ENCODE peak calls at places on chromosomes 6 and 20, in four cellular contexts. One of them, this sample, is unnamed.

GRCh38 chr20:34956751-34957472 is 1.2 kb downstream of the MYH7B start:
- DNase-seq in testis: no peak
- DNase-seq in heart right ventricle: no peak
- DNase-seq in SJSA1: no peak
- DNase-seq in this sample: no peak

GRCh38 chr6:10595731-10596664 is 74.8 kb downstream of the GCNT2 start:
- DNase-seq in testis: no peak
- DNase-seq in heart right ventricle: no peak
- DNase-seq in SJSA1: peak; percentile 85
- DNase-seq in this sample: no peak

GRCh38 chr6:28267695-28268059 is 734 bp downstream of the ZSCAN26 start:
- DNase-seq in testis: no peak
- DNase-seq in heart right ventricle: no peak
- DNase-seq in SJSA1: no peak
- DNase-seq in this sample: no peak

GRCh38 chr6:123777554-123777953 is 26.1 kb upstream of the NKAIN2 start:
- DNase-seq in testis: no peak
- DNase-seq in heart right ventricle: no peak
- DNase-seq in SJSA1: no peak
- DNase-seq in this sample: no peak

GRCh38 chr6:98287876-98288275 is 546.5 kb upstream of the POU3F2 start:
- DNase-seq in testis: no peak
- DNase-seq in heart right ventricle: no peak
- DNase-seq in SJSA1: no peak
- DNase-seq in this sample: no peak

GRCh38 chr6:82145926-82146452 is 101.6 kb downstream of the IBTK start:
- DNase-seq in testis: no peak
- DNase-seq in heart right ventricle: no peak
- DNase-seq in SJSA1: no peak
- DNase-seq in this sample: no peak

GRCh38 chr6:2190661-2191389 is 54.6 kb downstream of the GMDS start:
- DNase-seq in testis: no peak
- DNase-seq in heart right ventricle: no peak
- DNase-seq in SJSA1: no peak
- DNase-seq in this sample: no peak

GRCh38 chr6:624979-625378 is 31.9 kb downstream of the HUS1B start:
- DNase-seq in testis: no peak
- DNase-seq in heart right ventricle: no peak
- DNase-seq in SJSA1: no peak
- DNase-seq in this sample: no peak

GRCh38 chr6:1610497-1611321 is 994 bp downstream of the FOXC1 start:
- DNase-seq in testis: no peak
- DNase-seq in heart right ventricle: no peak
- DNase-seq in SJSA1: no peak
- DNase-seq in this sample: no peak

GRCh38 chr6:105452376-105452775 is 49.5 kb upstream of the PREP start:
- DNase-seq in testis: no peak
- DNase-seq in heart right ventricle: no peak
- DNase-seq in SJSA1: no peak
- DNase-seq in this sample: no peak

GRCh38 chr20:420169-420620 is 12.1 kb downstream of the RBCK1 start:
- DNase-seq in testis: no peak
- DNase-seq in heart right ventricle: no peak
- DNase-seq in SJSA1: no peak
- DNase-seq in this sample: no peak

GRCh38 chr6:1613631-1614447 is 4.1 kb downstream of the FOXC1 start:
- DNase-seq in testis: no peak
- DNase-seq in heart right ventricle: no peak
- DNase-seq in SJSA1: no peak
- DNase-seq in this sample: peak; percentile 86

GRCh38 chr6:7628915-7629314 is 38.9 kb downstream of the SNRNP48 start:
- DNase-seq in testis: no peak
- DNase-seq in heart right ventricle: peak; percentile 31
- DNase-seq in SJSA1: no peak
- DNase-seq in this sample: no peak

GRCh38 chr20:37202267-37202943 is 23.1 kb upstream of the MROH8 start:
- DNase-seq in testis: peak; percentile 57
- DNase-seq in heart right ventricle: peak; percentile 16
- DNase-seq in SJSA1: peak; percentile 73
- DNase-seq in this sample: no peak

GRCh38 chr20:25030007-25030648 is 27.8 kb downstream of the ACSS1 start:
- DNase-seq in testis: no peak
- DNase-seq in heart right ventricle: no peak
- DNase-seq in SJSA1: no peak
- DNase-seq in this sample: no peak

GRCh38 chr20:57013741-57014140 is 252.7 kb downstream of the BMP7 start:
- DNase-seq in testis: peak; percentile 27
- DNase-seq in heart right ventricle: no peak
- DNase-seq in SJSA1: no peak
- DNase-seq in this sample: no peak

GRCh38 chr6:112231609-112232060 is 22.7 kb downstream of the LAMA4 start:
- DNase-seq in testis: no peak
- DNase-seq in heart right ventricle: no peak
- DNase-seq in SJSA1: no peak
- DNase-seq in this sample: no peak

GRCh38 chr20:37773260-37773825 is 79.5 kb downstream of the CTNNBL1 start:
- DNase-seq in testis: no peak
- DNase-seq in heart right ventricle: no peak
- DNase-seq in SJSA1: no peak
- DNase-seq in this sample: no peak

GRCh38 chr6:80196914-80197313 is 90.4 kb downstream of the BCKDHB start:
- DNase-seq in testis: no peak
- DNase-seq in heart right ventricle: no peak
- DNase-seq in SJSA1: no peak
- DNase-seq in this sample: no peak

GRCh38 chr6:97697450-97697849 is 414.4 kb upstream of the MMS22L start:
- DNase-seq in testis: no peak
- DNase-seq in heart right ventricle: no peak
- DNase-seq in SJSA1: no peak
- DNase-seq in this sample: no peak

GRCh38 chr20:19301843-19302242 is 89.4 kb downstream of the SLC24A3 start:
- DNase-seq in testis: no peak
- DNase-seq in heart right ventricle: no peak
- DNase-seq in SJSA1: no peak
- DNase-seq in this sample: no peak

GRCh38 chr6:140073456-140073855 is 699.0 kb upstream of the CITED2 start:
- DNase-seq in testis: no peak
- DNase-seq in heart right ventricle: no peak
- DNase-seq in SJSA1: no peak
- DNase-seq in this sample: no peak

GRCh38 chr6:165109011-165109410 is 200.4 kb downstream of the C6orf118 start:
- DNase-seq in testis: no peak
- DNase-seq in heart right ventricle: no peak
- DNase-seq in SJSA1: no peak
- DNase-seq in this sample: no peak

GRCh38 chr6:105373481-105373880 is 29.4 kb downstream of the PREP start:
- DNase-seq in testis: no peak
- DNase-seq in heart right ventricle: no peak
- DNase-seq in SJSA1: no peak
- DNase-seq in this sample: no peak

GRCh38 chr6:168506460-168506859 is 65.5 kb downstream of the SMOC2 start:
- DNase-seq in testis: no peak
- DNase-seq in heart right ventricle: no peak
- DNase-seq in SJSA1: no peak
- DNase-seq in this sample: no peak

GRCh38 chr6:43759157-43759925 is 10.7 kb upstream of the VEGFA start:
- DNase-seq in testis: no peak
- DNase-seq in heart right ventricle: no peak
- DNase-seq in SJSA1: no peak
- DNase-seq in this sample: peak; percentile 63

GRCh38 chr6:44733146-44733545 is 345.6 kb downstream of the CDC5L start:
- DNase-seq in testis: no peak
- DNase-seq in heart right ventricle: no peak
- DNase-seq in SJSA1: no peak
- DNase-seq in this sample: no peak

GRCh38 chr20:4887586-4887985 is 113.7 kb downstream of the SLC23A2 start:
- DNase-seq in testis: no peak
- DNase-seq in heart right ventricle: no peak
- DNase-seq in SJSA1: no peak
- DNase-seq in this sample: no peak
- H3K27ac ChIP-seq in testis: no peak overlapping the region
- H3K27ac ChIP-seq in heart right ventricle: no peak overlapping the region
- H3K27ac ChIP-seq in SJSA1: no peak overlapping the region
- H3K27ac ChIP-seq in this sample: no peak overlapping the region

DNA sequence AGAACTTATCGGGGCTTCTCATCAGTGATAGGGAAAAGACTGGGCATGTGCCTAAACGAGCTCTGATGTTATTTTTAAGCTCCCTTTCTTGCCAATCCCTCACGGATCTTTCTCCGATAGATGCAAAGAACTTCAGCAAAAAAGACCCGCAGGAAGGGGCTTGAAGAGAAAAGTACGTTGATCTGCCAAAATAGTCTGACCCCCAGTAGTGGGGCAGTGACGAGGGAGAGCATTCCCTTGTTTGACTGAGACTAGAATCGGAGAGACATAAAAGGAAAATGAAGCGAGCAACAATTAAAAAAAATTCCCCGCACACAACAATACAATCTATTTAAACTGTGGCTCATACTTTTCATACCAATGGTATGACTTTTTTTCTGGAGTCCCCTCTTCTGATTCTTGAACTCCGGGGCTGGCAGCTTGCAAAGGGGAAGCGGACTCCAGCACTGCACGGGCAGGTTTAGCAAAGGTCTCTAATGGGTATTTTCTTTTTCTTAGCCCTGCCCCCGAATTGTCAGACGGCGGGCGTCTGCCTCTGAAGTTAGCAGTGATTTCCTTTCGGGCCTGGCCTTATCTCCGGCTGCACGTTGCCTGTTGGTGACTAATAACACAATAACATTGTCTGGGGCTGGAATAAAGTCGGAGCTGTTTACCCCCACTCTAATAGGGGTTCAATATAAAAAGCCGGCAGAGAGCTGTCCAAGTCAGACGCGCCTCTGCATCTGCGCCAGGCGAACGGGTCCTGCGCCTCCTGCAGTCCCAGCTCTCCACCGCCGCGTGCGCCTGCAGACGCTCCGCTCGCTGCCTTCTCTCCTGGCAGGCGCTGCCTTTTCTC is at the start of gene EDN1:
- DNase-seq in testis: peak; percentile 82
- DNase-seq in heart right ventricle: peak; percentile 68
- DNase-seq in SJSA1: peak; percentile 95
- DNase-seq in this sample: peak; percentile 92
- H3K27ac ChIP-seq in testis: peak within 1 kb of the TSS; percentile 58
- H3K27ac ChIP-seq in heart right ventricle: peak within 1 kb of the TSS; percentile 57
- H3K27ac ChIP-seq in SJSA1: peak within 1 kb of the TSS; percentile 99
- H3K27ac ChIP-seq in this sample: peak within 1 kb of the TSS; percentile 88

GRCh38 chr6:13446371-13446770 is 41.0 kb downstream of the GFOD1 start:
- DNase-seq in testis: no peak
- DNase-seq in heart right ventricle: no peak
- DNase-seq in SJSA1: no peak
- DNase-seq in this sample: no peak
- H3K27ac ChIP-seq in testis: peak overlapping the region; percentile 83
- H3K27ac ChIP-seq in heart right ventricle: peak overlapping the region; percentile 63
- H3K27ac ChIP-seq in SJSA1: no peak overlapping the region
- H3K27ac ChIP-seq in this sample: no peak overlapping the region

DNA sequence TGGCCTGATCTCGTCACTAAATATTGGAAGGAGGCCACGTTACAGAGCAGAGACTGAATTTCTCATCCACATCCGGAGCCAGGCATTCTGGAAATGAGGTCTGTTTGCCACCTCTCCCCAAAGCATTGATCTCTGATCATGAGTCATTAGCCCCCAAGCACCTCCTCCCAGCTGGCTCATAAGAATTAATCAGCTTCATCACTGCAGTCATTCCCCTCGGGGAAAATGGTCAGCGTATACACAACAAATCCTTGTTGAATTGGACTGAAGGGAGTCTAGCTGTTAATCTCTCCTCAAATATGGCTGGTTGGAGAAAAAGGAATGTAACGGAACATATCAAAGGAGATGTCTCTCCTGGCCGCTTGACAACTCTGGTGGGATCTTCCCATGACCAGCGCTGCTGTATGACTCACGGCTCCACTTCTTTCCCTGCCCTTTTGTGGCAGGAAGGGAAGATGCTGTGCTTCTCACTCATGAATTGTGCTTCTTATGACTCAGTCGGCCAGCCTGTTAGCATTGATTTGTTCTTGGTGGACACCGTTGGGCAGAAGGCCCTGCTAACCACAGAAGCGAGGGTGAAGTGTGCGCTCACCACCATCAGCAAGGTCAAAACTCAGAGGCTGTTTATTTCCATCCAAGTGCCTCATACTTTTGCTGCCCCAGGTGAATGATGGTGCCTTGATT is 76.7 kb downstream of the RNF182 start:
- DNase-seq in testis: no peak
- DNase-seq in heart right ventricle: no peak
- DNase-seq in SJSA1: peak; percentile 93
- DNase-seq in this sample: no peak
- H3K27ac ChIP-seq in testis: no peak overlapping the region
- H3K27ac ChIP-seq in heart right ventricle: no peak overlapping the region
- H3K27ac ChIP-seq in SJSA1: peak overlapping the region; percentile 84
- H3K27ac ChIP-seq in this sample: no peak overlapping the region

GRCh38 chr20:48826064-48826463 is 1.7 kb downstream of the PREX1 start:
- DNase-seq in testis: no peak
- DNase-seq in heart right ventricle: no peak
- DNase-seq in SJSA1: no peak
- DNase-seq in this sample: no peak

GRCh38 chr20:48828734-48829460 is 1.1 kb upstream of the PREX1 start:
- DNase-seq in testis: no peak
- DNase-seq in heart right ventricle: no peak
- DNase-seq in SJSA1: no peak
- DNase-seq in this sample: no peak

GRCh38 chr20:48827880-48828733 is at the start of gene PREX1:
- DNase-seq in testis: peak; percentile 74
- DNase-seq in heart right ventricle: peak; percentile 83
- DNase-seq in SJSA1: peak; percentile 85
- DNase-seq in this sample: peak; percentile 94

GRCh38 chr20:48825551-48825885 is 2.3 kb downstream of the PREX1 start:
- DNase-seq in testis: no peak
- DNase-seq in heart right ventricle: no peak
- DNase-seq in SJSA1: no peak
- DNase-seq in this sample: no peak

GRCh38 chr20:48826883-48827771 is 672 bp downstream of the PREX1 start:
- DNase-seq in testis: no peak
- DNase-seq in heart right ventricle: no peak
- DNase-seq in SJSA1: peak; percentile 55
- DNase-seq in this sample: peak; percentile 63
- H3K27ac ChIP-seq in testis: no peak overlapping the region
- H3K27ac ChIP-seq in heart right ventricle: peak overlapping the region; percentile 88
- H3K27ac ChIP-seq in SJSA1: peak overlapping the region; percentile 58
- H3K27ac ChIP-seq in this sample: no peak overlapping the region

GRCh38 chr6:57267586-57268293 is 45.6 kb upstream of the RAB23 start:
- DNase-seq in testis: peak; percentile 48
- DNase-seq in heart right ventricle: peak; percentile 25
- DNase-seq in SJSA1: peak; percentile 89
- DNase-seq in this sample: no peak
- H3K27ac ChIP-seq in testis: no peak overlapping the region
- H3K27ac ChIP-seq in heart right ventricle: no peak overlapping the region
- H3K27ac ChIP-seq in SJSA1: peak overlapping the region; percentile 69
- H3K27ac ChIP-seq in this sample: no peak overlapping the region

This sample was measured in aorta.